ENCODE peak calls at places on chromosomes 4 and X, in nine cellular contexts. T is HFF-Myc, Q is tibial nerve, N is dorsolateral prefrontal cortex, D is neuronal stem cell, F is IMR-90, H is right atrium auricular region, J is A549, L is hepatocyte. G is an unnamed sample.

GRCh38 chrX:145817666-145818521 is at the start of gene SLITRK2:
- DNase-seq in F (no peak), N (no peak), L (peak; percentile 14), Q (no peak), D (no peak), H (no peak), T (no peak), J (no peak), G (no peak)

GRCh38 chr4:13544556-13545393 is 467 bp upstream of the NKX3-2 start:
- DNase-seq in D (peak; percentile 77), J (peak; percentile 90), L (peak; percentile 77), H (no peak), Q (no peak), F (peak; percentile 64), N (peak; percentile 51), T (no peak), G (peak; percentile 70)

GRCh38 chr4:174523003-174523693 is 860 bp upstream of the HPGD start:
- DNase-seq in D (no peak), N (no peak), L (no peak), F (no peak), J (no peak), H (no peak), T (no peak), Q (no peak), G (no peak)

GRCh38 chrX:129823115-129823514 is 20.6 kb downstream of the ZDHHC9 start:
- DNase-seq in Q (no peak), J (peak; percentile 36), T (no peak), L (peak; percentile 56), N (no peak), F (peak; percentile 15), H (no peak), D (no peak), G (peak; percentile 12)

GRCh38 chrX:96563663-96564062 is 121.0 kb upstream of the DIAPH2 start:
- DNase-seq in N (no peak), T (no peak), H (no peak), L (peak; percentile 51), F (peak; percentile 64), D (no peak), J (no peak), Q (no peak), G (no peak)

GRCh38 chrX:120769576-120770341 is 105.9 kb downstream of the CT47B1 start:
- DNase-seq in H (no peak), J (peak; percentile 3), F (peak; percentile 19), N (no peak), L (peak; percentile 31), D (no peak), T (no peak), Q (no peak), G (peak; percentile 64)

GRCh38 chrX:75957107-75957610 is 172.1 kb upstream of the MAGEE2 start:
- DNase-seq in T (no peak), N (no peak), D (no peak), H (no peak), J (no peak), F (no peak), L (no peak), Q (no peak), G (no peak)

GRCh38 chr4:1247811-1248261 is 1.1 kb downstream of the CTBP1 start:
- DNase-seq in J (no peak), N (peak; percentile 26), Q (no peak), D (peak; percentile 17), H (peak; percentile 59), L (no peak), T (no peak), F (no peak), G (peak; percentile 54)

GRCh38 chrX:17020828-17021821 is 74.7 kb downstream of the REPS2 start:
- DNase-seq in H (no peak), Q (no peak), J (no peak), L (no peak), D (no peak), F (no peak), T (no peak), N (peak; percentile 39), G (no peak)

DNA sequence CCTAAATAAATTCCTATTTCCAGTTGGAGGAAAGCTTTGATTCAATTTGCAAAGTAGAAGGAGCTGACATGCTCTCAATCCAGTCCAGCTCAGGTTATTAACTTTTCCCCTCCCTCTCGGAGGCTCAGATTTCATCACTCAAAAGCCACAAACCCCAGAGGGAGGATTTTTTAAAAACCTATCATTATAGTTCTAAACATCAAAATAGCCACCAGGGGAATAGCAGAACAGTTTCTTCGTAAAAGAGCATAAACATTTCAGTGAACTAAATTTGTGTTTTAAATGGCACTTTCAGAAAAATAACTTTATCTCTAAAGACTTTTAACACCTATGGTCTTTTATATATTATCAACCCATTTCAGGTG is 8.8 kb downstream of the GPRIN3 start:
- DNase-seq in L (no peak), Q (no peak), H (no peak), T (no peak), J (no peak), N (no peak), F (no peak), D (no peak), G (peak; percentile 28)
- H3K4me3 ChIP-seq in L (no peak overlapping the region), Q (peak overlapping the region; percentile 15), H (peak overlapping the region; percentile 37), T (no peak overlapping the region), J (peak overlapping the region; percentile 42), N (peak overlapping the region; percentile 33), F (no peak overlapping the region), D (no peak overlapping the region), G (peak overlapping the region; percentile 25)

GRCh38 chr4:94406668-94407437 is 44.9 kb upstream of the PDLIM5 start:
- DNase-seq in N (peak; percentile 80), D (peak; percentile 61), H (peak; percentile 81), J (no peak), F (peak; percentile 88), Q (peak; percentile 57), T (peak; percentile 77), L (peak; percentile 93), G (peak; percentile 59)
- H3K4me3 ChIP-seq in N (no peak overlapping the region), D (no peak overlapping the region), H (peak overlapping the region; percentile 1), J (no peak overlapping the region), F (no peak overlapping the region), Q (no peak overlapping the region), T (no peak overlapping the region), L (no peak overlapping the region), G (no peak overlapping the region)

GRCh38 chr4:79906996-79907395 is 166.0 kb downstream of the ANTXR2 start:
- DNase-seq in Q (no peak), J (no peak), L (no peak), N (no peak), T (no peak), F (no peak), H (no peak), D (no peak), G (no peak)
- H3K4me3 ChIP-seq in Q (no peak overlapping the region), J (no peak overlapping the region), L (no peak overlapping the region), N (no peak overlapping the region), T (no peak overlapping the region), F (no peak overlapping the region), H (no peak overlapping the region), D (no peak overlapping the region), G (no peak overlapping the region)

DNA sequence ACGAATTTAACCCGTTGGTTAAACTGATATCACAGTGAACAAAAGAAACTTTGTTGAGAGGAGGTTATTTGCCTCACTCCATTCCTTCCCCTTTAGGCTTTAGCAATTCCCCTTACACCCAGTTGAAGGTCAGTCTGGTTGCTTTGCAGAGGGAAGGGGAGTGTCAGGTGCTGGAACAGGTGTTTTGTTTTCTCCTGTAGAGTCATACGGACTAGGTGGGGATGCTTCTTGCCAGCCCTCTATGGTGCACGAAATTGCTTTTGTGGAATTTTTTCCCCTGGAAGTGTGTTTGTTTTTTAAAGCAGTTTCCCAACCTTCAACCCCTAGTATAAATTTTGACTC is 33.1 kb downstream of the DLG3 start:
- DNase-seq in H (no peak), F (no peak), J (no peak), L (no peak), T (no peak), Q (no peak), D (no peak), N (no peak), G (no peak)
- H3K4me3 ChIP-seq in H (no peak overlapping the region), F (no peak overlapping the region), J (peak overlapping the region; percentile 11), L (no peak overlapping the region), T (no peak overlapping the region), Q (no peak overlapping the region), D (no peak overlapping the region), N (no peak overlapping the region), G (no peak overlapping the region)

GRCh38 chrX:119389214-119389613 is 9.9 kb upstream of the SLC25A43 start:
- DNase-seq in T (no peak), H (no peak), N (no peak), Q (no peak), L (peak; percentile 21), J (no peak), F (no peak), D (no peak), G (no peak)

GRCh38 chrX:119393144-119393543 is 6.0 kb upstream of the SLC25A43 start:
- DNase-seq in Q (no peak), T (no peak), N (no peak), D (no peak), F (no peak), H (no peak), L (no peak), J (no peak), G (no peak)

GRCh38 chrX:119391279-119391678 is 7.9 kb upstream of the SLC25A43 start:
- DNase-seq in L (no peak), H (no peak), T (no peak), F (peak; percentile 25), N (no peak), J (peak; percentile 49), Q (no peak), D (no peak), G (peak; percentile 16)

DNA sequence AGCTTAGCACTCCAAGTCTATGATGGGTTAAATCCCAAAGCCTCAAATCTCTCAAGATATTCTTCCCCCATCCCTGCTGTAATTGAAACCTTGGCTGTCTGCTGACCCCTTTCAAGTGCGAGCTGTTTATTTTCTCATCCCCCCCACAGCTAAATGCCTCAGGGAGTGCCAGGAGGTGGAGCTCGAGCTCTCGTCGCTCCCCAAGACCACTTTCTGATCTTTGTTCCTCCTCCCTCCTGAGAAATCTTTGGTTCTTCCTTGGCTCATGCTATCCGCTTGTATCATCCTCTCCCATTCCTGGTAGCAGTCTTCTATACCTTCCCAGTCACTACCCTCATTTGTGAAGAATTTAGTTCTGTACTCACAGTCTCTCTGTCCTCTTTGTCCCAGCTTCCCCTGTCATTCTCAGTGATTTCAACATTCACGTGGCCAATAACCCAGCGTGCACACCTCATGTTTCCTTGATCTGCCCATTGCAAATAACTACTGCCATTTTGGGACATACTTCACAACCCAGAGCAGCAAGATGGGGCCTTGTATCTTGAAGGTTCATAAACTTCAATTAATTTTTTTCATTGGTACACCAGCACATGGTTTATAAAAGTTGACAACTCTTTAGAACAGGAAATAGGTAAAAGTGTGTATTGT is 9.2 kb upstream of the SLC25A43 start:
- DNase-seq in F (no peak), J (no peak), T (no peak), N (no peak), Q (no peak), H (no peak), D (no peak), L (no peak), G (no peak)
- H3K4me3 ChIP-seq in F (no peak overlapping the region), J (no peak overlapping the region), T (no peak overlapping the region), N (no peak overlapping the region), Q (peak overlapping the region; percentile 5), H (no peak overlapping the region), D (no peak overlapping the region), L (no peak overlapping the region), G (no peak overlapping the region)